ENCODE peak calls at places on chromosomes 4 and X, in eight cellular contexts. G is stimulated activated CD4-positive, alpha-beta T cell treated with anti-CD3 and anti-CD28 coated beads, Interleukin-2, amount 100 ng/mL, for 24 hours; M is activated T-cell treated with anti-CD3 and anti-CD28 coated beads for 1 hour; O is bronchial epithelial cell; F is activated CD4-positive, alpha-beta T cell treated with anti-CD3 and anti-CD28 coated beads for 48 hours; U is EH; K is substantia nigra; W is endothelial cell. I is an unnamed sample.

GRCh38 chrX:125205084-125205917 is 114.4 kb upstream of the TEX13C start:
- DNase-seq in G (no peak), M (no peak), O (peak), F (peak), U (no peak), K (peak), W (peak), I (no peak)

GRCh38 chr4:139689093-139689722 is 23.6 kb downstream of the MGST2 start:
- DNase-seq in G (no peak), M (no peak), O (no peak), F (no peak), U (no peak), K (no peak), W (no peak), I (no peak)

GRCh38 chrX:1242901-1243402 is 25.7 kb upstream of the CSF2RA start:
- DNase-seq in G (peak), M (no peak), O (peak), F (peak), U (peak), K (no peak), W (no peak), I (no peak)

GRCh38 chr4:64158648-64159326 is 250.5 kb downstream of the TECRL start:
- DNase-seq in G (peak), M (no peak), O (peak), F (peak), U (peak), K (no peak), W (peak), I (no peak)

GRCh38 chr4:141058739-141059507 is 74.3 kb downstream of the RNF150 start:
- DNase-seq in G (no peak), M (no peak), O (no peak), F (no peak), U (peak), K (no peak), W (no peak), I (no peak)

GRCh38 chrX:8005678-8006347 is 78.6 kb upstream of the PNPLA4 start:
- DNase-seq in G (no peak), M (no peak), O (no peak), F (no peak), U (no peak), K (no peak), W (no peak), I (no peak)

GRCh38 chr4:54513231-54513630 is 144.5 kb upstream of the KIT start:
- DNase-seq in G (no peak), M (no peak), O (peak), F (no peak), U (peak), K (no peak), W (no peak), I (no peak)

GRCh38 chrX:40155617-40156471 is 58.1 kb upstream of the BCOR start:
- DNase-seq in G (no peak), M (no peak), O (no peak), F (no peak), U (no peak), K (no peak), W (no peak), I (no peak)

GRCh38 chrX:136183917-136184316 is 36.6 kb downstream of the FHL1 start:
- DNase-seq in G (no peak), M (no peak), O (no peak), F (no peak), U (no peak), K (no peak), W (no peak), I (no peak)

GRCh38 chr4:8579526-8580320 is 469 bp upstream of the GPR78 start:
- DNase-seq in G (no peak), M (no peak), O (no peak), F (no peak), U (no peak), K (no peak), W (no peak), I (no peak)

GRCh38 chrX:75522565-75523411 is at the start of gene ZDHHC15:
- DNase-seq in G (peak), M (peak), O (peak), F (peak), U (peak), K (peak), W (peak), I (peak)

GRCh38 chrX:49122499-49122898 is 1.0 kb downstream of the GPKOW start:
- DNase-seq in G (no peak), M (no peak), O (no peak), F (no peak), U (no peak), K (no peak), W (no peak), I (no peak)

GRCh38 chr4:15054546-15054945 is 52.3 kb downstream of the CPEB2 start:
- DNase-seq in G (no peak), M (no peak), O (no peak), F (no peak), U (no peak), K (no peak), W (no peak), I (no peak)

GRCh38 chr4:88159137-88159725 is 792 bp upstream of the ABCG2 start:
- DNase-seq in G (peak), M (no peak), O (no peak), F (no peak), U (no peak), K (no peak), W (no peak), I (no peak)

GRCh38 chr4:95085118-95085833 is 327.5 kb downstream of the BMPR1B start:
- DNase-seq in G (no peak), M (no peak), O (peak), F (no peak), U (no peak), K (no peak), W (peak), I (no peak)